ENCODE peak calls at places on chromosomes 3 and 15, in four cellular contexts. One of them, this sample, is unnamed.

GRCh38 chr3:37326144-37326543 is 151.8 kb upstream of the LRRFIP2 start:
- DNase-seq in neural progenitor cell: no peak
- DNase-seq in PC-3: no peak
- DNase-seq in GM23338: no peak
- DNase-seq in this sample: no peak

GRCh38 chr3:79002465-79003372 is 765.1 kb downstream of the ROBO1 start:
- DNase-seq in GM23338: no peak
- DNase-seq in neural progenitor cell: no peak
- DNase-seq in PC-3: no peak
- DNase-seq in this sample: no peak

GRCh38 chr3:195859061-195859845 is 47.5 kb upstream of the MUC4 start:
- DNase-seq in neural progenitor cell: peak; percentile 80
- DNase-seq in GM23338: peak; percentile 89
- DNase-seq in PC-3: peak; percentile 89
- DNase-seq in this sample: peak; percentile 70

GRCh38 chr15:43550527-43551363 is 33.3 kb downstream of the MAP1A start:
- DNase-seq in neural progenitor cell: no peak
- DNase-seq in GM23338: no peak
- DNase-seq in PC-3: no peak
- DNase-seq in this sample: peak; percentile 86

GRCh38 chr3:50271314-50272072 is 2.5 kb downstream of the SEMA3B start:
- DNase-seq in neural progenitor cell: no peak
- DNase-seq in GM23338: no peak
- DNase-seq in PC-3: no peak
- DNase-seq in this sample: no peak

GRCh38 chr3:57752307-57752706 is 3.8 kb upstream of the SLMAP start:
- DNase-seq in neural progenitor cell: no peak
- DNase-seq in GM23338: no peak
- DNase-seq in PC-3: peak; percentile 92
- DNase-seq in this sample: peak; percentile 28

GRCh38 chr3:160180581-160181216 is 44.5 kb upstream of the C3orf80 start:
- DNase-seq in neural progenitor cell: peak; percentile 14
- DNase-seq in PC-3: peak; percentile 46
- DNase-seq in GM23338: no peak
- DNase-seq in this sample: peak; percentile 83

GRCh38 chr15:79811406-79812405 is 85.1 kb downstream of the MTHFS start:
- DNase-seq in PC-3: no peak
- DNase-seq in GM23338: no peak
- DNase-seq in neural progenitor cell: no peak
- DNase-seq in this sample: peak; percentile 78

GRCh38 chr3:25505581-25505980 is 77.5 kb downstream of the RARB start:
- DNase-seq in neural progenitor cell: no peak
- DNase-seq in PC-3: no peak
- DNase-seq in GM23338: no peak
- DNase-seq in this sample: no peak

GRCh38 chr3:193842029-193842782 is 249.2 kb downstream of the OPA1 start:
- DNase-seq in neural progenitor cell: no peak
- DNase-seq in GM23338: no peak
- DNase-seq in PC-3: no peak
- DNase-seq in this sample: no peak

DNA sequence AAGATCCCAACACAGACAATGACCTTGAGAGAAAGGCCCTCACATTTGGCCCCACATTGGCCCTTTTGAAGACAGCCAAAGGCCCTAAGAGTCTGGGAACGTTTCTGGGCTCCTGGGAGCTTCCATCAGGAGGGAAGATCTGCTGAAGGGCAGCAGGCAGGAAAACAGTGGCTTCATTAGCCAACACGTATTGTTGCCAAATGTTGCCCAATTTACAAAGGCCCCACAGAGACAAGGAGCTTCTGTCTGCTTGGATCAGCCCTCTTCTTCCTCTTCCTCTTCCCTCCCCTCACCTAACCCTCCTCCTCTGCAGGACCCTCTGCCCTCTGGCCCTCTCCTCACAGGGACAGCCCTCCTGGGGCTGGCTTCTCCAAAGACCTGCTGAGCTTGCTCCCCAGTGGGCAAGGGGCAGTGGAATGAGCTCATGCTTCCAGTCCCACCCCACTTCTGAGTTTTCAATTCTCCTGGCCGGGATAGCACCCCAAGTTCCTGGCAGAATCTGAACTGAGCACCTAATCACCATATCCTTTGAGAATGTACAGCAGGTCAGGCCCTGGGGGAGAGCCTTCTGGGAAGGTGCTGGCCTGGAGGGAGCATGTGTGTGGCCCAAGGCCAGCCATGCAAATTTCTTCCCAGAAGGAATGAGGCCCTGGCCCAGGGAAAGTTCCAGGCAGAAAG is 5.1 kb upstream of the LTF start:
- DNase-seq in PC-3: no peak
- DNase-seq in GM23338: no peak
- DNase-seq in neural progenitor cell: no peak
- DNase-seq in this sample: no peak
- H3K27me3 ChIP-seq in PC-3: peaks cover 2% of the 10 kb centered on the region
- H3K27me3 ChIP-seq in GM23338: peaks cover 19% of the 10 kb centered on the region
- H3K27me3 ChIP-seq in neural progenitor cell: peaks cover 4% of the 10 kb centered on the region
- H3K27me3 ChIP-seq in this sample: peaks cover 33% of the 10 kb centered on the region

DNA sequence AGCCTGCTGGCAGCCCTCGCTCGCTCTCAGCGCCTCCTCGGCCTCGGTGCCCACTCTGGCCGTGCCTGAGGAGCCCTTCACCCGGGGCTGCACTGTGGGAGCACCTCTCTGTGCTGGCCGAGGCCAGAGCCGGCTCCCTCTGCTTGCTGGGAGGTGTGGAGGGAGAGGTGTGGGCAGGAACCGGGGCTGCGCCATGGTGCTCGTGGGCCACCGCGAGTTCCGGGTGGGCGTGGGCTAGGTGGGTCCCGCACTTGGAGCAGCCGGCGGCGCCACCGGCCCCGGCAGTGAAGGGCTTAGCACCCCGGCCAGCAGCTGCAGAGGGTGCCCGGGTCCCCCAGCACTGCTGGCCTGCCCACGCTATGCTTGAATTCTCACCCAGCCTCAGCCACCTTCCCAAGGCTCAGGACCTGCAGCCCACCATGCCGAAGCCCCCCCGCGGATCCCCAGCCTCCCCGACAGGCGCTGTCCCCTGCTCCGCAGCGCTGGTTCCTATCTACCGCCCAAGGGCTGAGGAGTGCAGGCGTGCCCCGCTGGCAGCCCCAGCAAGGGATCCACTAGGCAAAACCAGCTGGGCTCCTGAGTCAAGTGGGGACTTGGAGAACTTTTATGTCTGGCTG is 863.3 kb downstream of the IGSF11 start:
- DNase-seq in PC-3: no peak
- DNase-seq in neural progenitor cell: no peak
- DNase-seq in GM23338: no peak
- DNase-seq in this sample: no peak
- TF ChIP-seq EZH2phosphoT487 in PC-3: no peak
- TF ChIP-seq EZH2phosphoT487 in neural progenitor cell: no peak
- TF ChIP-seq EZH2phosphoT487 in GM23338: no peak
- TF ChIP-seq EZH2phosphoT487 in this sample: no peak

DNA sequence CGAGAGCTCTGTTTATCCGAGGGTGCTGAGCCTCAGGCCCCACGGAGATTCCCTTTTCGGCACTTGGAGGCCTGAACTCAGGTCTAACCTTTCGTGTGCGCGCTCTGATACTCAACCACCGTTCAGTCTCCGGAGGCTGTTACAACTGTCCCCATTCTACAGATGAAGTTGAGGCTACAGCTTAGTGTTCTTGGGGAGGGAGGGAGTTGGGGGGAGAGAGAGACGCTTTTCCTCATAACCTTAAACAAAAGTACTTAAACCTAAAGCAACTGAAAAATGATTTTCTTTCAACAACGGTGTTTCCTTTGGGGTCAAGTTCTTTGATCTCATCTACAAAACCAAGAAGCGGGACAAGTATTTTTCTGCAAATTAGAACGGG is 952 bp upstream of the CHST2 start:
- DNase-seq in PC-3: no peak
- DNase-seq in neural progenitor cell: peak; percentile 24
- DNase-seq in GM23338: peak; percentile 39
- DNase-seq in this sample: no peak
- H3K27me3 ChIP-seq in PC-3: no peaks in the 10 kb centered on the region
- H3K27me3 ChIP-seq in neural progenitor cell: peaks cover 36% of the 10 kb centered on the region
- H3K27me3 ChIP-seq in GM23338: peaks cover 33% of the 10 kb centered on the region
- H3K27me3 ChIP-seq in this sample: no peaks in the 10 kb centered on the region

GRCh38 chr15:69562564-69562963 is 109.9 kb downstream of the RPLP1 start:
- DNase-seq in GM23338: no peak
- DNase-seq in neural progenitor cell: no peak
- DNase-seq in PC-3: no peak
- DNase-seq in this sample: no peak
- TF ChIP-seq EZH2phosphoT487 in GM23338: no peak
- TF ChIP-seq EZH2phosphoT487 in neural progenitor cell: no peak
- TF ChIP-seq EZH2phosphoT487 in PC-3: no peak
- TF ChIP-seq EZH2phosphoT487 in this sample: no peak

DNA sequence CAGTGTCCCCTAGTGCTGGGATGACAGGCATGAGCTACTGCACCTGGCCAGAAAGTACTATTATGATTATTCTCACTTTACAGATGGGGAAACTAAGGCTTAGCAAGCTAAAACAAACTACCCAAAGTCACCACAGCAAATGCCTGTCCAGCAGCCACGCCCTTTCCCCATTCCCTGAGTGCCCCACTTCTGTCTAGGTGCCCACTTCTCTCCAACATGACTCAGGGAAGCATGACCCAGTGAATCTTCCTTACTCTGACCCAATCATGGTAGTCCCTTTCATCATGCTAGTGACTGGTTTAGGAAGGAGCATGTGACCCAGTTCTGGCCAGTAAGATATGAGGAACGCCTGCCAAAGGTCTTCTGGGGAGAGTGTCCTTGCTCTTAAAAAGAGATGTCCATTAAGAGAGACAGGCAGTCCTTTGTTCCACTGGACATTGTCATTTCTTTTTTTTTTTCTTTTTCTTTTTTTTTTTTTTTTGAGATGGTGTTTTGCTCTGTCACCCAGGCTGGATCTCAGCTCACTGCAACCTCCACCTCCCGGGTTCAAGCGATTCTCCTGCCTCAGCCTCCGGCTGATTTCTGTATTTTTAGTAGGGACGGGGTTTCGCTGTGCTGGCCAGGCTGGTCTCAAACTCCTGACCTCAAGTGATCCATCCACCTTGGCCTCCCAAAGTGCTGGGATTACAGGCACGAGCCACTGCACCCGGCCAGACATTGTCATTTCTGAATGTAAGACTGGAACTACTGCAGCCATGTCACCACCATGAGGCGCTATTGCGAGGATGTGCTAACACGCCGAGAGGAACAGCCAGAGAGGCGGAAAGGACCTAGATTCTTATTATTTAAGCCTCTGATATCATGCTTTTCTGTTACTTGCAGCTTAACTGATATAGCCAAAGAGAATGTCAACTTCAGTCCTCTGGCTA is 19.8 kb downstream of the MEGF11 start:
- DNase-seq in GM23338: peak; percentile 85
- DNase-seq in PC-3: no peak
- DNase-seq in neural progenitor cell: peak; percentile 63
- DNase-seq in this sample: peak; percentile 56
- H3K27me3 ChIP-seq in GM23338: no peaks in the 10 kb centered on the region
- H3K27me3 ChIP-seq in PC-3: no peaks in the 10 kb centered on the region
- H3K27me3 ChIP-seq in neural progenitor cell: no peaks in the 10 kb centered on the region
- H3K27me3 ChIP-seq in this sample: peaks cover 24% of the 10 kb centered on the region

GRCh38 chr15:26630857-26631256 is 142.0 kb downstream of the GABRB3 start:
- DNase-seq in GM23338: peak; percentile 53
- DNase-seq in PC-3: no peak
- DNase-seq in neural progenitor cell: no peak
- DNase-seq in this sample: no peak
- TF ChIP-seq EZH2phosphoT487 in GM23338: no peak
- TF ChIP-seq EZH2phosphoT487 in PC-3: no peak
- TF ChIP-seq EZH2phosphoT487 in neural progenitor cell: no peak
- TF ChIP-seq EZH2phosphoT487 in this sample: no peak

GRCh38 chr3:51375136-51375535 is 10.0 kb upstream of the MANF start:
- DNase-seq in GM23338: no peak
- DNase-seq in PC-3: no peak
- DNase-seq in neural progenitor cell: no peak
- DNase-seq in this sample: no peak
- H3K27me3 ChIP-seq in GM23338: no peaks in the 10 kb centered on the region
- H3K27me3 ChIP-seq in PC-3: peaks cover 2% of the 10 kb centered on the region
- H3K27me3 ChIP-seq in neural progenitor cell: no peaks in the 10 kb centered on the region
- H3K27me3 ChIP-seq in this sample: no peaks in the 10 kb centered on the region

GRCh38 chr15:57025264-57025939 is 107.0 kb downstream of the TCF12 start:
- DNase-seq in GM23338: no peak
- DNase-seq in PC-3: peak; percentile 33
- DNase-seq in neural progenitor cell: peak; percentile 11
- DNase-seq in this sample: peak; percentile 61
- TF ChIP-seq EZH2phosphoT487 in GM23338: no peak
- TF ChIP-seq EZH2phosphoT487 in PC-3: no peak
- TF ChIP-seq EZH2phosphoT487 in neural progenitor cell: no peak
- TF ChIP-seq EZH2phosphoT487 in this sample: no peak

GRCh38 chr3:172448661-172449467 is 608 bp upstream of the GHSR start:
- DNase-seq in GM23338: peak; percentile 48
- DNase-seq in neural progenitor cell: peak; percentile 35
- DNase-seq in PC-3: no peak
- DNase-seq in this sample: no peak

GRCh38 chr3:172446198-172446597 is 2.1 kb downstream of the GHSR start:
- DNase-seq in GM23338: no peak
- DNase-seq in neural progenitor cell: no peak
- DNase-seq in PC-3: peak; percentile 60
- DNase-seq in this sample: no peak

GRCh38 chr3:172454180-172454579 is 5.9 kb upstream of the GHSR start:
- DNase-seq in neural progenitor cell: no peak
- DNase-seq in GM23338: no peak
- DNase-seq in PC-3: peak; percentile 7
- DNase-seq in this sample: peak; percentile 38

GRCh38 chr3:172447611-172448579 is at the start of gene GHSR:
- DNase-seq in PC-3: no peak
- DNase-seq in GM23338: peak; percentile 51
- DNase-seq in neural progenitor cell: peak; percentile 28
- DNase-seq in this sample: no peak

GRCh38 chr3:172449468-172450149 is 1.4 kb upstream of the GHSR start:
- DNase-seq in GM23338: peak; percentile 90
- DNase-seq in neural progenitor cell: peak; percentile 89
- DNase-seq in PC-3: no peak
- DNase-seq in this sample: peak; percentile 65
- H3K27me3 ChIP-seq in GM23338: peaks cover 72% of the 10 kb centered on the region
- H3K27me3 ChIP-seq in neural progenitor cell: peaks cover 90% of the 10 kb centered on the region
- H3K27me3 ChIP-seq in PC-3: no peaks in the 10 kb centered on the region
- H3K27me3 ChIP-seq in this sample: peaks cover 63% of the 10 kb centered on the region

This sample was measured in GM23248.